ENCODE peak calls at places on chromosomes 7 and 10, in nine cellular contexts. T is H9; G is cardiac muscle cell; X is CD8-positive, alpha-beta memory T cell; W is sigmoid colon; D is aorta; J is endothelial cell of umbilical vein; Z is transverse colon; P is mesendoderm. S is an unnamed sample.

GRCh38 chr7:36496576-36496975 is 106.9 kb downstream of the ANLN start:
- DNase-seq in T (no peak), G (no peak), X (no peak), W (no peak), D (no peak), J (no peak), Z (no peak), P (no peak), S (no peak)

GRCh38 chr7:75870557-75870956 is 8.3 kb upstream of the RHBDD2 start:
- DNase-seq in T (no peak), G (no peak), X (no peak), W (no peak), D (no peak), J (no peak), Z (no peak), P (no peak), S (no peak)

GRCh38 chr10:71216751-71217265 is 4.4 kb downstream of the UNC5B start:
- DNase-seq in T (no peak), G (no peak), X (no peak), W (no peak), D (peak; percentile 65), J (no peak), Z (no peak), P (peak; percentile 53), S (no peak)

GRCh38 chr7:57198801-57199200 is 66.6 kb upstream of the ZNF479 start:
- DNase-seq in T (no peak), G (no peak), X (no peak), W (no peak), D (peak; percentile 38), J (no peak), Z (no peak), P (no peak), S (no peak)

GRCh38 chr7:77923419-77923818 is 124.8 kb downstream of the PHTF2 start:
- DNase-seq in T (no peak), G (no peak), X (no peak), W (no peak), D (no peak), J (no peak), Z (no peak), P (no peak), S (no peak)

GRCh38 chr10:128152741-128153583 is 26.7 kb upstream of the MKI67 start:
- DNase-seq in T (peak; percentile 74), G (no peak), X (no peak), W (no peak), D (no peak), J (no peak), Z (no peak), P (peak; percentile 61), S (no peak)

GRCh38 chr7:4683884-4684565 is 1.9 kb downstream of the FOXK1 start:
- DNase-seq in T (no peak), G (peak; percentile 64), X (peak; percentile 29), W (peak; percentile 83), D (peak; percentile 81), J (peak; percentile 80), Z (peak; percentile 63), P (no peak), S (peak; percentile 93)

GRCh38 chr10:71087622-71088021 is 124.7 kb upstream of the UNC5B start:
- DNase-seq in T (peak; percentile 18), G (no peak), X (no peak), W (peak; percentile 40), D (peak; percentile 67), J (no peak), Z (no peak), P (no peak), S (no peak)

GRCh38 chr10:47383254-47384147 is 592 bp downstream of the ZNF488 start:
- DNase-seq in T (peak; percentile 84), G (no peak), X (no peak), W (no peak), D (no peak), J (no peak), Z (no peak), P (peak; percentile 53), S (no peak)

GRCh38 chr10:66786705-66787104 is 139.1 kb upstream of the LRRTM3 start:
- DNase-seq in T (no peak), G (no peak), X (no peak), W (no peak), D (no peak), J (no peak), Z (no peak), P (no peak), S (no peak)

GRCh38 chr7:18927134-18927533 is 190.3 kb downstream of the TWIST1 start:
- DNase-seq in T (no peak), G (no peak), X (no peak), W (no peak), D (no peak), J (no peak), Z (no peak), P (no peak), S (no peak)

GRCh38 chr10:74058658-74059057 is 60.7 kb downstream of the VCL start:
- DNase-seq in T (no peak), G (peak; percentile 35), X (peak; percentile 9), W (no peak), D (no peak), J (peak; percentile 39), Z (no peak), P (peak; percentile 50), S (no peak)

DNA sequence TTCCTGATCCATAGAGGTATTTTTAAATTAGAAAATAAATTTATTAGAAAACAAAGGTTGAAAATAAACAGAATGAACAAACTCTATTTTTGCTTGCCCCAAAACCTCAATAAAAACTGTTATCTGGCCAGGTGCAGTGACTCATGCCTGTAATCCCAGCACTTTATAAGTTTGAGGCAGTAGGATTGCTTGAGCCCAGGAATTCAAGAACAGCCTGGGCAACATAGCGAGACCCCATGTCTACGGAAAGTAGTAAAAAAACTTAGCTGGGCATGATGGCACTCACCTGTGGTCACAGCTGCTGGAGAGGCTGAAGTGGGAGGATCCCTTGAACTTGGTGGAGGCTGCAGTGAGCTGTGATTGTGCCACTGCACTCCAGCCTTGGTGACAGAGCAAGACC is 10.3 kb downstream of the SLK start:
- DNase-seq in T (no peak), G (no peak), X (no peak), W (no peak), D (no peak), J (no peak), Z (no peak), P (no peak), S (no peak)
- H3K4me1 ChIP-seq in T (no peaks in the 10 kb centered on the region), G (no peaks in the 10 kb centered on the region), X (peaks cover 41% of the 10 kb centered on the region), W (peaks cover 45% of the 10 kb centered on the region), D (no peaks in the 10 kb centered on the region), J (peaks cover 32% of the 10 kb centered on the region), Z (no peaks in the 10 kb centered on the region), P (no peaks in the 10 kb centered on the region), S (no peaks in the 10 kb centered on the region)

DNA sequence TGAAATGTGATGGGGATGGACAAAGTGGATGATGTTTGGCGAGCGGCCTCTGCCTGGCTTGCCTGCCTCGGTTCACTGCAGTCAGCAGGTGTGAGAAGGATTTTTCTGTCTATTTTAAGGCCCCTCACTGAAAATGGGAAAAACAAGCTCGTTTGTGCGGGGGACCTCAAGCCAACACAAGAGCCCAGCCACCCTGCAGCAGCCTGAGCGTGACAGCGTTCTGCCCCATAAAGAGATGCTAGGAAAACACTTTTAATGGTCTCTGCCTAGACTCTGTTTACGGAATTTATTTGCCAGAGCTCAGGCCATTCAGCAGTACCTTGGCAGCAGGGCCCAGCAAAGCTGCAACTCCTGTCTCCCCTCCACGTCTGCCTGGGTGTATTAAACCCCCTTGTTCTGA is 131.7 kb downstream of the GRK5 start:
- DNase-seq in T (no peak), G (no peak), X (no peak), W (no peak), D (no peak), J (no peak), Z (no peak), P (no peak), S (no peak)
- H3K4me1 ChIP-seq in T (no peaks in the 10 kb centered on the region), G (peaks cover 56% of the 10 kb centered on the region), X (no peaks in the 10 kb centered on the region), W (peaks cover 71% of the 10 kb centered on the region), D (peaks cover 1% of the 10 kb centered on the region), J (peaks cover 33% of the 10 kb centered on the region), Z (peaks cover 21% of the 10 kb centered on the region), P (no peaks in the 10 kb centered on the region), S (peaks cover 11% of the 10 kb centered on the region)

GRCh38 chr7:24972991-24973390 is 7.0 kb downstream of the OSBPL3 start:
- DNase-seq in T (no peak), G (peak; percentile 30), X (no peak), W (no peak), D (no peak), J (no peak), Z (no peak), P (no peak), S (no peak)

GRCh38 chr7:24974026-24974832 is 5.7 kb downstream of the OSBPL3 start:
- DNase-seq in T (no peak), G (no peak), X (no peak), W (no peak), D (no peak), J (no peak), Z (no peak), P (no peak), S (no peak)

GRCh38 chr7:24970676-24971075 is 9.3 kb downstream of the OSBPL3 start:
- DNase-seq in T (no peak), G (no peak), X (no peak), W (no peak), D (no peak), J (no peak), Z (no peak), P (no peak), S (no peak)

GRCh38 chr7:24971333-24972165 is 8.4 kb downstream of the OSBPL3 start:
- DNase-seq in T (peak; percentile 33), G (peak; percentile 82), X (no peak), W (no peak), D (no peak), J (peak; percentile 56), Z (no peak), P (peak; percentile 66), S (no peak)

GRCh38 chr7:24972166-24972477 is 7.9 kb downstream of the OSBPL3 start:
- DNase-seq in T (no peak), G (no peak), X (no peak), W (no peak), D (no peak), J (no peak), Z (no peak), P (peak; percentile 16), S (no peak)
- H3K4me1 ChIP-seq in T (peaks cover 7% of the 10 kb centered on the region), G (peaks cover 4% of the 10 kb centered on the region), X (peaks cover 40% of the 10 kb centered on the region), W (no peaks in the 10 kb centered on the region), D (no peaks in the 10 kb centered on the region), J (peaks cover 11% of the 10 kb centered on the region), Z (no peaks in the 10 kb centered on the region), P (peaks cover 17% of the 10 kb centered on the region), S (no peaks in the 10 kb centered on the region)

GRCh38 chr10:42885491-42886270 is 103.1 kb downstream of the BMS1 start:
- DNase-seq in T (no peak), G (no peak), X (no peak), W (no peak), D (peak; percentile 44), J (no peak), Z (no peak), P (no peak), S (no peak)

GRCh38 chr10:42879380-42880254 is 97.0 kb downstream of the BMS1 start:
- DNase-seq in T (no peak), G (no peak), X (no peak), W (no peak), D (no peak), J (no peak), Z (no peak), P (no peak), S (peak; percentile 53)

GRCh38 chr10:42880255-42880620 is 97.6 kb downstream of the BMS1 start:
- DNase-seq in T (no peak), G (no peak), X (no peak), W (no peak), D (no peak), J (no peak), Z (no peak), P (no peak), S (peak; percentile 62)

GRCh38 chr10:42883993-42884983 is 101.7 kb downstream of the BMS1 start:
- DNase-seq in T (no peak), G (no peak), X (no peak), W (no peak), D (peak; percentile 63), J (no peak), Z (no peak), P (no peak), S (no peak)

GRCh38 chr10:42882597-42882996 is 100.0 kb downstream of the BMS1 start:
- DNase-seq in T (no peak), G (no peak), X (no peak), W (no peak), D (peak; percentile 4), J (no peak), Z (no peak), P (no peak), S (no peak)
- H3K4me1 ChIP-seq in T (no peaks in the 10 kb centered on the region), G (no peaks in the 10 kb centered on the region), X (no peaks in the 10 kb centered on the region), W (no peaks in the 10 kb centered on the region), D (no peaks in the 10 kb centered on the region), J (no peaks in the 10 kb centered on the region), Z (no peaks in the 10 kb centered on the region), P (no peaks in the 10 kb centered on the region), S (no peaks in the 10 kb centered on the region)